ENCODE peak calls at places on chromosomes 16 and 17, in four cellular contexts. O, N, F and T are unnamed samples.
A peak's percentile ranks its signal among the peaks of the same experiment; 100 is the strongest.

GRCh38 chr16:87233928-87234327 is 83.3 kb downstream of the C16orf95 start:
- DNase-seq in O (no peak), N (peak; percentile 35), F (no peak), T (peak; percentile 34)

GRCh38 chr17:34669511-34669910 is 90.1 kb downstream of the TMEM132E start:
- DNase-seq in O (no peak), N (no peak), F (no peak), T (no peak)

GRCh38 chr17:63598284-63598683 is 2.4 kb upstream of the TACO1 start:
- DNase-seq in O (no peak), N (no peak), F (no peak), T (no peak)

GRCh38 chr16:85444879-85445778 is 168.0 kb upstream of the GSE1 start:
- DNase-seq in O (peak; percentile 87), N (peak; percentile 52), F (peak; percentile 73), T (no peak)

GRCh38 chr16:14585287-14585686 is 44.8 kb downstream of the PARN start:
- DNase-seq in O (no peak), N (no peak), F (no peak), T (no peak)

GRCh38 chr17:4342535-4342934 is 23.9 kb downstream of the UBE2G1 start:
- DNase-seq in O (no peak), N (no peak), F (no peak), T (no peak)

GRCh38 chr17:7220593-7221280 is 999 bp downstream of the ACADVL start:
- DNase-seq in O (peak; percentile 79), N (no peak), F (peak; percentile 73), T (peak; percentile 69)

GRCh38 chr17:82887255-82888164 is 47.7 kb upstream of the ZNF750 start:
- DNase-seq in O (no peak), N (no peak), F (no peak), T (no peak)

GRCh38 chr16:14198012-14198411 is 126.9 kb downstream of the MRTFB start:
- DNase-seq in O (no peak), N (no peak), F (no peak), T (no peak)

GRCh38 chr17:72034000-72034399 is 86.8 kb upstream of the SOX9 start:
- DNase-seq in O (no peak), N (no peak), F (no peak), T (no peak)

GRCh38 chr16:75007443-75007842 is 8.6 kb downstream of the ZNRF1 start:
- DNase-seq in O (no peak), N (no peak), F (no peak), T (no peak)

GRCh38 chr17:42178817-42179216 is 2.1 kb downstream of the KCNH4 start:
- DNase-seq in O (no peak), N (no peak), F (no peak), T (no peak)

GRCh38 chr17:63838586-63839184 is 3.8 kb downstream of the SMARCD2 start:
- DNase-seq in O (no peak), N (no peak), F (no peak), T (peak; percentile 33)

GRCh38 chr17:1455291-1455747 is 713 bp downstream of the CRK start:
- DNase-seq in O (peak; percentile 85), N (peak; percentile 54), F (peak; percentile 59), T (peak; percentile 65)

GRCh38 chr16:59604331-59604730 is 870.2 kb upstream of the GOT2 start:
- DNase-seq in O (no peak), N (no peak), F (no peak), T (no peak)

GRCh38 chr17:13230350-13230900 is 212.6 kb upstream of the ELAC2 start:
- DNase-seq in O (no peak), N (no peak), F (no peak), T (no peak)

GRCh38 chr17:64500923-64501765 is 4.3 kb upstream of the POLG2 start:
- DNase-seq in O (no peak), N (no peak), F (no peak), T (no peak)

GRCh38 chr17:70938311-70938710 is 769.0 kb downstream of the KCNJ2 start:
- DNase-seq in O (no peak), N (no peak), F (no peak), T (no peak)

GRCh38 chr17:50763716-50764450 is 3.4 kb downstream of the ANKRD40CL start:
- DNase-seq in O (no peak), N (no peak), F (no peak), T (no peak)
- TF ChIP-seq TEAD4 in O (no peak), N (no peak), F (no peak), T (no peak)

DNA sequence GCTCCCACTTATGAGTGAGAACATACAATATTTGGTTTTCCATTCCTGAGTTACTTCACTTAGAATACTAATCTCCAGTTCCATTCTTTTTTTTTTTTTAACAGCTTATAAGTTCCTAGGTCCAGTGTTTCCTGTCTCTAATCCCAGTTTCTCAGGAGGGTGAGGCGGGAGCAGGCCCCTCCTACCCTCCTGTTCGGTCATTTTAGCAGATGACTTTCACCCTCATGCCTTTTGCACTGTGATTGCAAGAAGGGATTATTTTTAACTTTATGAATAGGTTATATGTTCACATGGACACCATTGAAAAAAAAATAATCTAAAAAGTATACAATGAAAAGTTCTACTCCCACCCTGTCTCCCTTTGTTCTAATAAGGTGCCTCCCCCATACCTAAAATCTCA is 47.6 kb downstream of the CDH1 start:
- DNase-seq in O (no peak), N (no peak), F (no peak), T (no peak)
- TF ChIP-seq TEAD4 in O (no peak), N (no peak), F (no peak), T (no peak)

DNA sequence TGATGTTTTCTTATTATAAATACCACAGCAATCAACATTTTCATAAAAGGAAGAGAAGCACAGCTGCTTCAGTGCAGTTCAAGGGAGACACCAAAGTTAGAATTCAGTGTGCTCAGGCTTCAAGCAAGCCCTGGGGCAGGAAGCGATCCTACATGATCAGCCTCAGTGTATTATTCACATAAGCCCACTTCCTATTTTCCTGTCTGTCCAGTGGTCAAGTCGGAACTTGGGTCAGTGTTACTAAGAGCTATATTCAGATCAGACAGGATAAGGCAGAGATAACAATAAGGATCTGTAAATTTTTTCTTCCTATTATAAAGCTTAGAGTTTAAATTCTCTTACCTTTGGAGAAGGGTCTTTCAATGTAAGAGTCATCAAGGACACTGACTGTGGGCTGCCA is 12.9 kb downstream of the HEATR6 start:
- DNase-seq in O (no peak), N (no peak), F (no peak), T (no peak)
- TF ChIP-seq TEAD4 in O (no peak), N (no peak), F (no peak), T (no peak)

GRCh38 chr17:28912281-28912937 is 9.5 kb upstream of the DHRS13 start:
- DNase-seq in O (no peak), N (peak; percentile 98), F (peak; percentile 67), T (peak; percentile 32)
- TF ChIP-seq TEAD4 in O (no peak), N (no peak), F (no peak), T (no peak)

DNA sequence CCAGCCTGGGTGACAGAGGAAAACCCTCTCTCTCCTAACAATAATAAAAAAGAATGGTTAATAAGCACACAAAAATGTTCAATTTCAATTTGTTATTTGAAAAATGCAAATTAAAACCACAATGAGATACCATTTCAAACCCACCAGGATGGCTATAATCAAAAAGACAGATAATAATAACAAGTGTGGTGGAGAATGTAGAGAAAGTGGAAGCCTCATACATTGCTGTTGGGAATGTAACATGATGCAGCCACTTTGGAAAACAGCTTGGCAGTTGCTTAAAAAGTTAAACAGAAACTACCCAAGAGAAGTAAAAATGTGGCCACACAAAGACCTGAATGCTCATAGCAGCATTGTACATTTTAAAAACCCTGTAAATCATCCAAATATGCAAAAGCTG is 51.8 kb upstream of the MAP3K14 start:
- DNase-seq in O (no peak), N (no peak), F (no peak), T (no peak)
- TF ChIP-seq TEAD4 in O (no peak), N (no peak), F (no peak), T (no peak)